ENCODE peak calls at places on chromosomes 12 and 14, in nine cellular contexts. F is kidney epithelial cell, D is AG04449, G is endothelial cell, C is adrenal gland, A is GM12865, S is activated B cell treated with CpG ODN at 0.5 μM for 24 hours, I is thyroid gland, U is BE2C. O is an unnamed sample.
A peak's percentile ranks its signal among the peaks of the same experiment; 100 is the strongest.

GRCh38 chr12:65330341-65330740 is 51.9 kb downstream of the MSRB3 start:
- DNase-seq in F (no peak), D (no peak), G (no peak), C (no peak), A (no peak), S (no peak), I (no peak), U (no peak), O (no peak)

GRCh38 chr14:36716614-36717184 is 55.0 kb downstream of the PAX9 start:
- DNase-seq in F (no peak), D (no peak), G (no peak), C (no peak), A (no peak), S (no peak), I (no peak), U (no peak), O (no peak)

GRCh38 chr14:63499701-63500250 is 43.4 kb downstream of the PPP2R5E start:
- DNase-seq in F (no peak), D (no peak), G (no peak), C (peak; percentile 13), A (no peak), S (no peak), I (no peak), U (no peak), O (peak; percentile 25)

GRCh38 chr14:102370305-102370809 is 7.6 kb downstream of the TECPR2 start:
- DNase-seq in F (no peak), D (no peak), G (no peak), C (no peak), A (no peak), S (no peak), I (no peak), U (no peak), O (no peak)

GRCh38 chr12:55972045-55972843 is 1.6 kb upstream of the RAB5B start:
- DNase-seq in F (peak; percentile 59), D (no peak), G (no peak), C (peak; percentile 37), A (no peak), S (no peak), I (peak; percentile 17), U (no peak), O (peak; percentile 12)

GRCh38 chr14:74500417-74501134 is 7.0 kb downstream of the ISCA2 start:
- DNase-seq in F (no peak), D (no peak), G (peak; percentile 39), C (no peak), A (no peak), S (no peak), I (no peak), U (no peak), O (no peak)

GRCh38 chr12:98725481-98726247 is 80.6 kb downstream of the APAF1 start:
- DNase-seq in F (peak; percentile 25), D (peak; percentile 26), G (peak; percentile 57), C (peak; percentile 68), A (peak; percentile 42), S (no peak), I (peak; percentile 46), U (peak; percentile 38), O (peak; percentile 32)

GRCh38 chr14:23816371-23816770 is 137.2 kb upstream of the DHRS4 start:
- DNase-seq in F (no peak), D (no peak), G (no peak), C (no peak), A (no peak), S (no peak), I (no peak), U (no peak), O (no peak)

GRCh38 chr12:13454991-13455696 is 258.6 kb downstream of the EMP1 start:
- DNase-seq in F (no peak), D (no peak), G (no peak), C (no peak), A (no peak), S (no peak), I (no peak), U (no peak), O (no peak)

GRCh38 chr12:6635856-6636521 is at the start of gene LPAR5:
- DNase-seq in F (no peak), D (no peak), G (no peak), C (no peak), A (peak; percentile 71), S (peak; percentile 61), I (peak; percentile 76), U (no peak), O (no peak)

GRCh38 chr14:64952598-64953309 is 10.2 kb upstream of the GPX2 start:
- DNase-seq in F (no peak), D (no peak), G (no peak), C (no peak), A (peak; percentile 66), S (no peak), I (no peak), U (no peak), O (no peak)

DNA sequence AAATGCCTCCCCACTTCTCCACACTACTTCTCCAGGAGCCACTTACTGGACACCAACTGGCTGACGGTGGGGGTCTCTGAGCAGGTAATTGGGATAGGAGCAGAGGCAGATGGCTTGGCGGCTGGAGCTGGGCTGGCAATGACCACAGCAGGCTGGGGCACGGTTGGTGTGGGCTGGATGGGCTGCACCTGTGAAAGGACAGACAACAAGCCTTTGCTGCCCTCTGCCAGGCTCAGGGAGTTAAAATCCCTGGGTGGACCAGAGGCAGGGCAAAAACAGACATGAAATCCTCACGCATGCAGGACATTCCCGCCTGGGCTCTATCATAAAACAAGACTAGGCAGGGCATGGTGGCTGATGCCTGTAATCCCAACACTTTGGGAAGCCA is 19.3 kb upstream of the TFCP2 start:
- DNase-seq in F (no peak), D (no peak), G (no peak), C (no peak), A (peak; percentile 10), S (no peak), I (peak; percentile 50), U (no peak), O (no peak)
- TF ChIP-seq CTCF in F (no peak), D (no peak), G (no peak), C (no peak), A (no peak), S (no peak), I (peak; percentile 20), U (no peak), O (no peak)

GRCh38 chr12:84911331-84912190 is 1.0 kb downstream of the SLC6A15 start:
- DNase-seq in F (no peak), D (no peak), G (peak; percentile 74), C (no peak), A (no peak), S (no peak), I (peak; percentile 39), U (peak; percentile 84), O (no peak)

GRCh38 chr12:84910549-84911241 is 1.9 kb downstream of the SLC6A15 start:
- DNase-seq in F (no peak), D (no peak), G (peak; percentile 9), C (no peak), A (no peak), S (no peak), I (no peak), U (peak; percentile 35), O (no peak)

GRCh38 chr12:84913151-84913550 is 552 bp upstream of the SLC6A15 start:
- DNase-seq in F (no peak), D (no peak), G (peak; percentile 28), C (no peak), A (no peak), S (no peak), I (no peak), U (peak; percentile 33), O (no peak)

DNA sequence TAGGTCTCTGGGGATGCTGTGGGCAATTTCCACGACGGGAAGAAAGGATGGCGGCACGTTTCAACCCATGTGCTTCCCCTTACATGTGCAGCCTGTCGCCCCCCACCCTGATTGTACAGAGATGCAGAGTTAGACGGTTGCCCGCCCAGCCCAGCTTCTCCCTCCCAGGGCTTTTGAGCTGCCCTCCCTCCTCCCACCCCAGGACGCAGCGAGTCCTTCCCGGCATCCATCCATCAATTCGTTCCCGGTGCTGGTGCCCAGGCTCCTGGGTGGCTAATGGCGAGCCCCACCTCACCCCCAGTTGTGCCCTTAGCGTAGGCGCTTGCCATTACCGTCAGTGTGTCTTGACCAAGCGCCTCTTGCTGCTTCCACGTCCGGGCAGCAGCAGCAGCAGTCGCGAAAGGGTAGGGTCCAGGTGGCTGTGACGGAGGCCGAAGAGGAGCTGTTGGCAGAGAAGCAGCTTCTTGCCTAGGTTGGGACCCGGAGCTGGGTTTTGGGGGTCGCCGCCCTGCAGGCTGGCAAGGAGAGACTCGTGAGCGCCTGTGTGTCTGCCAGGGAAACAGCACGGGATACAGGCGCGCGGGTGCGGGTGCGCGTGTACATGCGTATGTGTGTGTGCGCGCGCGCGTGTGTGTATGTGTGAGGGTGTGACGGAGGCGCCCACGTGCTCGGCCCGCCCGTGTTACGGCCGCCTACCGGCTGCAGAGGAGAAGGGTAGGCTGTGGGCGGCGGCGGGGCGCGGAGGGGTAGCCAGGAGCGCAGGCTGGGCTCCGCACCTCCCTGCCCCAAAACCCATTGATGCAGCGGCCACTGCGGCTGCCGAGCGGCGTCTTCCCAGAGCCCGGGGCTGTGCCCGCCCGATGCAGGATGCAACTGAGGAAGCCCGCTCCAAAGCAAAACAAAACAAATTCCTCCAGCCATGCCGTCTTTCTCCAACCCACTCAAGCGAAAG is at the start of gene SLC6A15:
- DNase-seq in F (no peak), D (no peak), G (peak; percentile 80), C (no peak), A (peak; percentile 38), S (no peak), I (peak; percentile 59), U (peak; percentile 95), O (peak; percentile 37)
- TF ChIP-seq CTCF in F (peak; percentile 51), D (peak; percentile 51), G (peak; percentile 63), C (no peak), A (no peak), S (no peak), I (peak; percentile 25), U (peak; percentile 48), O (no peak)

GRCh38 chr14:39731912-39732311 is 299.7 kb upstream of the FBXO33 start:
- DNase-seq in F (no peak), D (no peak), G (no peak), C (no peak), A (peak; percentile 27), S (no peak), I (no peak), U (peak; percentile 33), O (no peak)
- TF ChIP-seq CTCF in F (peak; percentile 11), D (no peak), G (no peak), C (no peak), A (peak; percentile 26), S (no peak), I (no peak), U (peak; percentile 53), O (no peak)

DNA sequence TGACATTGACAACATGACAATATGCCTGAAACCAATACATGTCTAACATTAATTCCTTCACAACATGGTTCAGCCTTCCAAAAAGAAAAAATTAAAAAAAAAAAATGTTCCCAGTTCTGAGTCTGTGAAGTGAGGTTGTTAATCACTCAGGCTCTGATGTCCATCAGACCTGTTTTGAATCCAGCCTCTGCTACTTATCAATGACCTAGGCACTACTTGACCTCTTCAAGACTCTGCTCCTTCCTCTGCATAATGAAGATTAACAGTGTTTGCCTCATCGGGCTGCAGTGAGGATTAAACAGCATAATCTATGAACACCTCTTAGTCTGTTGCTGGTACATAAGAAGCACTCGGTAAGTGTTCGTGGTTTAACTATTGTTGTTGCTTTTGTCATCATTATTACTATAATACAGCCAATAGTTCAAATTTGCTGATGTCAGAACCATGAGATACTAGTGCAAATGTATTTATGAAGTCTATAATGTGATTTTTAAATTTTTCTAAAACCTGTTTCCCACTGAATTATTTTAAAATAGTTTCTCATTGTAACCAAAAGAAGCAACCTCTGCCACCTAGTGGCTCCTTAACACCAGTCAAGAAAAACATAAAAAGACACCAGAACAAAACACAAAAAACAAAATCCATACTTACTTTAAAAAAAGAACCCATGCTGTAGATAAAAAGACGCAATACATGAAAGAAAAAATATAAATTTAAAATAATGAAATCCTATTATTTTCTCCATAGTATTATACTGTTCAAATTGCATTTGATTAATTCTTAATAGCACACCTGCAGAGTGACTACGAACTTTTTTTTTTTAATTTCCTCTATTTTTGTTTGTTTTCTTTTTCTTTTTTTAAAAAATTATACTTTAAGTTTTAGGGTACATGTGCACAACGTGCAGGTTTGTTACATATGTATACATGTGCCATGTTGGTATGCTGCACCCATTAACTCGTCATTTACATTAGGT is 20.3 kb upstream of the TMX1 start:
- DNase-seq in F (no peak), D (no peak), G (no peak), C (peak; percentile 55), A (peak; percentile 50), S (no peak), I (peak; percentile 7), U (no peak), O (peak; percentile 8)
- TF ChIP-seq CTCF in F (peak; percentile 67), D (peak; percentile 31), G (peak; percentile 60), C (peak; percentile 71), A (peak; percentile 40), S (peak; percentile 35), I (peak; percentile 53), U (peak; percentile 75), O (peak; percentile 52)

O was measured in body of pancreas.